ENCODE peak calls at places on chromosome 4, in seven cellular contexts. J is WTC11, Z is HFFc6, T is GM10248, L is fibroblast of lung, H is AG09319, X is sigmoid colon. G is an unnamed sample.

GRCh38 chr4:123661080-123661737 is 264.6 kb downstream of the SPRY1 start:
- DNase-seq in H (no peak), T (no peak), X (no peak), Z (peak; percentile 10), L (peak; percentile 26), J (no peak), G (no peak)

GRCh38 chr4:181944527-181944926 is 298.7 kb upstream of the TENM3 start:
- DNase-seq in X (no peak), T (no peak), L (no peak), J (no peak), Z (no peak), H (no peak), G (no peak)

GRCh38 chr4:57103051-57103450 is 7.1 kb downstream of the IGFBP7 start:
- DNase-seq in Z (no peak), T (no peak), X (no peak), J (no peak), L (no peak), H (no peak), G (no peak)

GRCh38 chr4:2667428-2667827 is 88.7 kb downstream of the TNIP2 start:
- DNase-seq in H (no peak), L (no peak), J (no peak), T (no peak), X (no peak), Z (no peak), G (no peak)

GRCh38 chr4:17762705-17763104 is 18.7 kb downstream of the FAM184B start:
- DNase-seq in J (no peak), L (peak; percentile 39), T (no peak), H (no peak), X (no peak), Z (peak; percentile 48), G (no peak)

GRCh38 chr4:99885687-99886086 is 8.5 kb downstream of the LAMTOR3 start:
- DNase-seq in L (no peak), H (no peak), X (no peak), Z (no peak), J (no peak), T (no peak), G (no peak)

GRCh38 chr4:8578717-8579116 is 1.5 kb upstream of the GPR78 start:
- DNase-seq in T (no peak), J (no peak), X (no peak), H (no peak), Z (no peak), L (no peak), G (no peak)

GRCh38 chr4:156945532-156945931 is 26.1 kb downstream of the PDGFC start:
- DNase-seq in H (no peak), J (no peak), L (peak; percentile 65), Z (peak; percentile 59), X (no peak), T (no peak), G (no peak)

GRCh38 chr4:155411546-155411945 is 34.8 kb upstream of the MAP9 start:
- DNase-seq in X (no peak), Z (no peak), H (no peak), J (no peak), T (no peak), L (no peak), G (no peak)

GRCh38 chr4:113278324-113278934 is 229.0 kb downstream of the ANK2 start:
- DNase-seq in X (peak; percentile 85), H (no peak), T (peak; percentile 65), L (peak; percentile 74), Z (peak; percentile 49), J (peak; percentile 79), G (peak; percentile 78)

GRCh38 chr4:93084599-93085305 is 743.8 kb upstream of the ATOH1 start:
- DNase-seq in T (no peak), J (peak; percentile 63), L (peak; percentile 10), Z (no peak), H (no peak), X (no peak), G (no peak)

DNA sequence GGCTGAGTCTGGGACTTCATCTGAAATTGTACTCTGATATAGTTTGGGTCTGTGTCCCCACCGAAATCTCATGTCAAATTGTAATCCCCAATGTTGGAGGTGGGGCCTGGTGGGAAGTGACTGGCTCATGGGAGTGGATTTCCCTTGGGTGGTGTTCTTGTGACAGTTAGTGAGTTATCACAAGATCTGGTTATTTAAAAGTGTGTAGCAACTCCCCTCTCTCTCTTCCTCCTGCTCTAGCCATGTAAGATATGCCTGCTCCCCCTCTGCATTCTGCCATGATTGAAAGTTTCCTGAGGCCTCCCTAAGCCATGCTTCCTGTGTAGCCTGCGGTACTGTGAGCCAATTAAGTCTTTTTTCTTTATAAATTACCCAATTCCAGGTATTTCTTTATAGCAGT is 61.0 kb downstream of the RASGEF1B start:
- DNase-seq in J (no peak), X (no peak), H (no peak), T (no peak), L (no peak), Z (no peak), G (no peak)
- TF ChIP-seq CTCF in J (no peak), X (no peak), H (no peak), T (no peak), L (no peak), Z (no peak), G (no peak)

GRCh38 chr4:67103001-67103737 is 442.1 kb downstream of the CENPC start:
- DNase-seq in J (no peak), L (no peak), X (no peak), T (no peak), Z (no peak), H (no peak), G (no peak)
- TF ChIP-seq CTCF in J (no peak), L (no peak), X (no peak), T (no peak), Z (no peak), H (no peak), G (no peak)

DNA sequence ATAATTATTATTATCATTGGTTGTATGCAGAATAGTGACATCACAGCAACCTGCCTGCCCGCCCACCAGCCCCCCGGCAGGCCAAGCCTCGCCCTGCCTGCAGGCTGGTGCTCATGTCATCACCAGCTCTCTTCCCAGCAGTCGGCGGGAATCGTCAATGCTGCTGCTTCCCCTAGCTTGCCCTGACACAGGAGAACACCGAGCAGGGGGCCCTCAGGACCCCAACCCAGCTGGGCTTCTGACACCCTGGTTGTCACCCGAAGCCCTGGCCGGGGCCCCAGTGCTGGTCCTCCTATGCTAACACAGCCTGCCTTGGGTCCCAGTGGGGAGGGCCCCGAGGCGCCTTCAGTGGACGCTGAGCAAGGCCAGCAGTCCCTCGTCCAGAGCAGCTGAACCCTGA is 100.6 kb downstream of the PPP2R2C start:
- DNase-seq in J (no peak), L (no peak), T (no peak), Z (no peak), X (no peak), H (no peak), G (no peak)
- TF ChIP-seq CTCF in J (no peak), L (no peak), T (no peak), Z (no peak), X (no peak), H (no peak), G (no peak)

DNA sequence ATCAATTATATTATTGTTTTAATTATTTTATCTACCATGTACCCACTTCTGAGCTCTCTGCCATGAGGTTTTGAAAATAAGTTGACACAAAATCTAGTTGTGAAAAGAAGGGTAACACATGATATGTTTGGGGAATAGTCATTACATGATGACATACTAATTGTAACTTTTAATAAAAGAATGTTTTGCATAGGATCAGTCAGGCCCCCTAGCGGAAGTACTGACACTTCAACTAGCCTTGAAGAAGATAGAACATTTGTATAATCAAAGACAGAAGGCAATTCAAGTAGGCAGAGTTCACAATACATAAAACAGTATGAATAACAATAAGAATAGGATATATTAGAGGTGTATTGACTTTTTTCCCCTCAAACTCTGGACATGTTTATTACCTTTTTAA is 1191.0 kb upstream of the AGA start:
- DNase-seq in J (no peak), X (no peak), L (no peak), H (no peak), Z (no peak), T (no peak), G (no peak)
- TF ChIP-seq CTCF in J (no peak), X (no peak), L (peak; percentile 15), H (no peak), Z (peak; percentile 35), T (no peak), G (peak; percentile 32)

G was measured in neural crest cell.